ENCODE peak calls at places on chromosomes 1 and 21, in eight cellular contexts. V is right lobe of liver, G is Calu3, C is neural progenitor cell, S is PC-3, N is nephron progenitor cell, Y is tibial artery, K is foreskin fibroblast. O is an unnamed sample.

GRCh38 chr1:42780176-42780575 is 4.6 kb upstream of the TMEM269 start:
- DNase-seq in C (no peak), K (no peak), Y (no peak), N (no peak), V (no peak), G (no peak), S (no peak), O (no peak)

GRCh38 chr1:90357980-90358379 is 359.1 kb downstream of the BARHL2 start:
- DNase-seq in G (no peak), S (no peak), Y (no peak), K (no peak), C (no peak), V (no peak), N (no peak), O (no peak)

GRCh38 chr21:35340273-35340672 is 291.2 kb upstream of the RUNX1 start:
- DNase-seq in Y (no peak), K (no peak), G (peak), N (no peak), C (no peak), S (no peak), V (no peak), O (no peak)

GRCh38 chr1:202160377-202160940 is at the start of gene PTPN7:
- DNase-seq in C (no peak), G (peak), V (no peak), K (no peak), Y (no peak), N (no peak), S (no peak), O (no peak)

GRCh38 chr1:97507863-97508262 is 413.0 kb downstream of the DPYD start:
- DNase-seq in C (no peak), K (no peak), Y (no peak), V (no peak), S (no peak), G (no peak), N (no peak), O (no peak)

GRCh38 chr1:36871146-36871971 is 163.0 kb downstream of the GRIK3 start:
- DNase-seq in V (no peak), G (no peak), Y (peak), N (no peak), K (no peak), S (no peak), C (no peak), O (no peak)

GRCh38 chr1:33429332-33429731 is 1.6 kb downstream of the PHC2 start:
- DNase-seq in N (no peak), K (no peak), G (no peak), C (peak), V (no peak), Y (no peak), S (no peak), O (no peak)

GRCh38 chr21:41640756-41641509 is 125.9 kb downstream of the RIPK4 start:
- DNase-seq in G (no peak), C (no peak), K (no peak), N (no peak), V (no peak), Y (peak), S (peak), O (no peak)

GRCh38 chr1:2492091-2492490 is 16.0 kb downstream of the PLCH2 start:
- DNase-seq in V (no peak), C (no peak), S (no peak), N (no peak), K (no peak), Y (no peak), G (no peak), O (no peak)

GRCh38 chr1:2593251-2593878 is 6.8 kb downstream of the PRXL2B start:
- DNase-seq in G (no peak), N (no peak), C (no peak), Y (peak), S (no peak), K (no peak), V (peak), O (no peak)

GRCh38 chr1:219325368-219325742 is 151.7 kb downstream of the LYPLAL1 start:
- DNase-seq in C (no peak), G (no peak), N (no peak), V (no peak), K (no peak), S (no peak), Y (no peak), O (no peak)

GRCh38 chr1:41889506-41890414 is 29.0 kb downstream of the HIVEP3 start:
- DNase-seq in S (no peak), G (no peak), K (no peak), V (peak), C (no peak), N (no peak), Y (no peak), O (no peak)

GRCh38 chr21:14533555-14534400 is 12.3 kb downstream of the SAMSN1 start:
- DNase-seq in C (no peak), V (no peak), Y (no peak), S (peak), K (no peak), G (peak), N (no peak), O (no peak)

GRCh38 chr1:79193211-79194079 is 186.9 kb upstream of the ADGRL4 start:
- DNase-seq in V (no peak), G (peak), N (no peak), C (peak), S (peak), Y (no peak), K (peak), O (no peak)

GRCh38 chr1:24888971-24889670 is 41.0 kb downstream of the RUNX3 start:
- DNase-seq in N (no peak), K (peak), S (peak), V (peak), Y (peak), C (no peak), G (no peak), O (no peak)

GRCh38 chr21:33543505-33544129 is 779 bp downstream of the SON start:
- DNase-seq in G (peak), Y (no peak), V (peak), N (peak), C (peak), K (no peak), S (peak), O (peak)

GRCh38 chr1:54137532-54138061 is 15.2 kb downstream of the CDCP2 start:
- DNase-seq in N (peak), K (no peak), C (no peak), V (no peak), S (peak), G (no peak), Y (no peak), O (no peak)

GRCh38 chr1:47996406-47997226 is 569 bp downstream of the TRABD2B start:
- DNase-seq in S (no peak), V (peak), G (peak), C (peak), N (peak), Y (peak), K (no peak), O (no peak)

GRCh38 chr1:76867342-76868130 is at the start of gene ST6GALNAC5:
- DNase-seq in G (no peak), Y (no peak), V (no peak), C (peak), N (peak), K (no peak), S (peak), O (peak)

GRCh38 chr1:151773698-151774097 is 10.4 kb upstream of the MRPL9 start:
- DNase-seq in C (no peak), Y (no peak), G (no peak), S (peak), N (no peak), K (peak), V (no peak), O (no peak)

GRCh38 chr1:42005530-42005929 is 86.8 kb upstream of the HIVEP3 start:
- DNase-seq in V (no peak), S (no peak), G (no peak), Y (no peak), C (no peak), N (no peak), K (no peak), O (no peak)

GRCh38 chr21:16797530-16797929 is 715.3 kb upstream of the CXADR start:
- DNase-seq in V (no peak), S (no peak), G (no peak), N (no peak), C (no peak), Y (no peak), K (no peak), O (no peak)

GRCh38 chr1:90834354-90835171 is 117.5 kb upstream of the BARHL2 start:
- DNase-seq in Y (no peak), S (no peak), C (peak), N (no peak), G (no peak), V (no peak), K (no peak), O (no peak)

GRCh38 chr1:59046730-59047157 is 250.2 kb upstream of the FGGY start:
- DNase-seq in K (no peak), V (no peak), S (no peak), G (no peak), Y (no peak), N (no peak), C (no peak), O (no peak)

GRCh38 chr1:95916616-95917015 is 682.6 kb downstream of the RWDD3 start:
- DNase-seq in C (peak), Y (no peak), S (peak), G (peak), V (no peak), N (no peak), K (peak), O (no peak)

GRCh38 chr1:45334308-45335245 is 5.4 kb upstream of the TOE1 start:
- DNase-seq in N (no peak), V (no peak), Y (no peak), C (peak), K (no peak), S (peak), G (no peak), O (no peak)

GRCh38 chr1:162689745-162690671 is 57.7 kb downstream of the DDR2 start:
- DNase-seq in S (peak), G (no peak), V (peak), K (peak), C (no peak), Y (no peak), N (no peak), O (no peak)

GRCh38 chr21:45935628-45936027 is 45.9 kb upstream of the COL6A1 start:
- DNase-seq in Y (no peak), N (no peak), G (no peak), C (peak), K (peak), V (no peak), S (no peak), O (no peak)

GRCh38 chr1:109704173-109704572 is 7.9 kb upstream of the GSTM5 start:
- DNase-seq in S (no peak), C (peak), G (no peak), V (no peak), Y (no peak), N (no peak), K (no peak), O (no peak)
- TF ChIP-seq CTCF in S (no peak), C (no peak), G (no peak), V (no peak), Y (no peak), N (no peak), K (no peak), O (no peak)

GRCh38 chr1:243470492-243470891 is 214.7 kb downstream of the SDCCAG8 start:
- DNase-seq in G (no peak), N (no peak), C (peak), Y (no peak), V (no peak), K (no peak), S (no peak), O (no peak)
- TF ChIP-seq CTCF in G (no peak), N (no peak), C (no peak), Y (no peak), V (no peak), K (no peak), S (no peak), O (no peak)

DNA sequence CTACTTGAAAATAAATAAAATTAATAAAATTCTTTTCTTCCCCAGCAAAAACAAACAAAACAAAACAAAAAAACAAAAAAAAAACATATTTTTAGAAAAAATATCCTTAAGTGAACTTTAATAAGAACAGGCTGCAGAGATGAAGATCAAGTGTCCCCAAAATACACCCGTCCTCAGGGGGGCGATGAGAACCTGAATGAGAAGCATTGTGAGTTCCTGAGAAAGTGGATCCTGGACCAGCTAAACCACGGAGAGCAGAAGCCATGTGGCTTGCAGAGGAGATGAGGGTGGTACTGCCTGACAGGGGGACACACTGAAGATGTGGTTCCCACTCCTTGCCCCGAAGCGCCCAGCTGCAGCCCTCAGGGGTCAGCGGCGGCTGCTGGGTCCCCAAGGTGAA is 89.3 kb downstream of the ITPKB start:
- DNase-seq in S (peak), Y (no peak), C (no peak), N (no peak), K (no peak), V (no peak), G (no peak), O (no peak)
- TF ChIP-seq CTCF in S (peak), Y (no peak), C (no peak), N (no peak), K (peak), V (peak), G (no peak), O (peak)

GRCh38 chr1:155277896-155278688 is 829 bp downstream of the HCN3 start:
- DNase-seq in G (peak), N (peak), C (peak), Y (peak), V (peak), K (no peak), S (peak), O (peak)

GRCh38 chr1:155277070-155277895 is at the start of gene HCN3:
- DNase-seq in C (peak), G (peak), Y (peak), N (peak), V (peak), S (peak), K (peak), O (peak)

GRCh38 chr1:155282488-155283086 is 5.3 kb downstream of the HCN3 start:
- DNase-seq in G (no peak), Y (no peak), K (no peak), N (no peak), S (no peak), C (no peak), V (no peak), O (no peak)

GRCh38 chr1:155273134-155273982 is at the start of gene CLK2:
- DNase-seq in C (peak), K (peak), G (peak), S (peak), N (peak), Y (peak), V (peak), O (peak)

GRCh38 chr1:155278689-155279160 is 1.5 kb downstream of the HCN3 start:
- DNase-seq in C (no peak), G (no peak), N (no peak), S (peak), K (no peak), Y (no peak), V (no peak), O (no peak)
- TF ChIP-seq CTCF in C (no peak), G (no peak), N (peak), S (no peak), K (no peak), Y (no peak), V (no peak), O (peak)

DNA sequence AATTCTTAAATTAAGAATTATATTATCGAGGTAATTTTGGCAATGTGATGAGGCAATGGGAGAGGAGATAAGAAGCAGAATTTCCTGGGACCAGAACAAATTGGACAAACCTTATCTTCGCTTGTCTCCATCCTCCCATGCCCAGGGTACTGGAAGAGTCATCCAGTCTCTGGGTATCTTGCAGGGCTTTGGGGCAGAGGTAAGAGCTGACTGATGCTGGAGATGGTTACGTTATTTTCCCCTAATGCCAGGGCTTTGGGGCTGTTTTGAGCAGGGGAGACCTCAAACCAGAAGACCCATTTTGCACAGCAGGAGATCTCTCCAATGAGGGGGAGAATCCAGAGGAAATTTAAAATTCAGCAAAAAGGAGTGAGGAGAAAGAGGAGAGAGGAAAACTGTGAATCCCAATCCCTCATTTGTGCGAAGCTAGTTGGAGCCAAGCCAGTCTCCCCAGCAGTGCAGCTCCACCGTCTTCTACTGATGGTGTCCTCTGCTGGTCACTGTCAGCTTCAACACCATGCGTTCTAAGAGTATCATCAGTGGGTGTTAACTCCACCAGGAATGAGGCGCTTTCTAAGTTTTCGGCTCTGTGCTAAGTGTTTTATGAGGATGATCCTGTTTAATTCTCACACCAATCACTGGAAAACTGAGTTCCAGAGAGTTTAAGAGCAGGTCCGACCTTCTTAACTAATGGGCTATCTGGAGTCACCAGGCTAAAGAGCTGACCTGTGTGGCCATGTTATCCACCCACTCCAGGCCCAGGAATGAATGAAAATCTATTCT is 86.8 kb upstream of the CD34 start:
- DNase-seq in K (peak), S (peak), Y (peak), N (peak), V (peak), G (peak), C (peak), O (peak)
- TF ChIP-seq CTCF in K (peak), S (peak), Y (peak), N (peak), V (peak), G (peak), C (peak), O (peak)

O was measured in neural crest cell.